ENCODE peak calls at places on chromosomes 3 and 15, in five cellular contexts. One of them, this sample, is unnamed.

GRCh38 chr3:142705256-142705655 is 18.6 kb upstream of the TRPC1 start:
- DNase-seq in hepatocyte: no peak
- DNase-seq in activated CD4-positive, alpha-beta T cell treated with anti-CD3 and anti-CD28 coated beads for 4 hours: no peak
- DNase-seq in effector CD4-positive, alpha-beta T cell: no peak
- DNase-seq in ecto neural progenitor cell: no peak
- DNase-seq in this sample: no peak

GRCh38 chr3:121232309-121233225 is 313.2 kb downstream of the POLQ start:
- DNase-seq in activated CD4-positive, alpha-beta T cell treated with anti-CD3 and anti-CD28 coated beads for 4 hours: no peak
- DNase-seq in effector CD4-positive, alpha-beta T cell: no peak
- DNase-seq in ecto neural progenitor cell: no peak
- DNase-seq in hepatocyte: no peak
- DNase-seq in this sample: no peak

GRCh38 chr15:66080791-66081475 is 172.6 kb downstream of the MEGF11 start:
- DNase-seq in hepatocyte: peak
- DNase-seq in ecto neural progenitor cell: no peak
- DNase-seq in effector CD4-positive, alpha-beta T cell: no peak
- DNase-seq in activated CD4-positive, alpha-beta T cell treated with anti-CD3 and anti-CD28 coated beads for 4 hours: no peak
- DNase-seq in this sample: peak

GRCh38 chr3:155070932-155071387 is 9.2 kb upstream of the MME start:
- DNase-seq in ecto neural progenitor cell: no peak
- DNase-seq in hepatocyte: peak
- DNase-seq in effector CD4-positive, alpha-beta T cell: no peak
- DNase-seq in activated CD4-positive, alpha-beta T cell treated with anti-CD3 and anti-CD28 coated beads for 4 hours: no peak
- DNase-seq in this sample: no peak

GRCh38 chr15:38531509-38531908 is 33.1 kb downstream of the RASGRP1 start:
- DNase-seq in ecto neural progenitor cell: no peak
- DNase-seq in effector CD4-positive, alpha-beta T cell: no peak
- DNase-seq in activated CD4-positive, alpha-beta T cell treated with anti-CD3 and anti-CD28 coated beads for 4 hours: no peak
- DNase-seq in hepatocyte: no peak
- DNase-seq in this sample: no peak

GRCh38 chr3:42608586-42608985 is 8.1 kb downstream of the NKTR start:
- DNase-seq in activated CD4-positive, alpha-beta T cell treated with anti-CD3 and anti-CD28 coated beads for 4 hours: no peak
- DNase-seq in ecto neural progenitor cell: no peak
- DNase-seq in effector CD4-positive, alpha-beta T cell: no peak
- DNase-seq in hepatocyte: peak
- DNase-seq in this sample: no peak

GRCh38 chr3:166582231-166582630 is 745.0 kb upstream of the BCHE start:
- DNase-seq in activated CD4-positive, alpha-beta T cell treated with anti-CD3 and anti-CD28 coated beads for 4 hours: no peak
- DNase-seq in effector CD4-positive, alpha-beta T cell: no peak
- DNase-seq in ecto neural progenitor cell: no peak
- DNase-seq in hepatocyte: no peak
- DNase-seq in this sample: no peak

GRCh38 chr15:60788514-60789091 is 309.7 kb upstream of the ICE2 start:
- DNase-seq in hepatocyte: no peak
- DNase-seq in ecto neural progenitor cell: no peak
- DNase-seq in effector CD4-positive, alpha-beta T cell: no peak
- DNase-seq in activated CD4-positive, alpha-beta T cell treated with anti-CD3 and anti-CD28 coated beads for 4 hours: peak
- DNase-seq in this sample: no peak

GRCh38 chr3:179098388-179099077 is 26.9 kb upstream of the ZMAT3 start:
- DNase-seq in ecto neural progenitor cell: no peak
- DNase-seq in activated CD4-positive, alpha-beta T cell treated with anti-CD3 and anti-CD28 coated beads for 4 hours: no peak
- DNase-seq in effector CD4-positive, alpha-beta T cell: no peak
- DNase-seq in hepatocyte: peak
- DNase-seq in this sample: no peak

GRCh38 chr3:132443421-132443820 is 26.1 kb downstream of the DNAJC13 start:
- DNase-seq in ecto neural progenitor cell: no peak
- DNase-seq in activated CD4-positive, alpha-beta T cell treated with anti-CD3 and anti-CD28 coated beads for 4 hours: no peak
- DNase-seq in effector CD4-positive, alpha-beta T cell: no peak
- DNase-seq in hepatocyte: no peak
- DNase-seq in this sample: no peak